ENCODE peak calls at places on chromosomes 11 and 22, in four cellular contexts. One of them, this sample, is unnamed.

GRCh38 chr11:3111919-3112690 is 53.0 kb downstream of the OSBPL5 start:
- DNase-seq in naive thymus-derived CD4-positive, alpha-beta T cell: no peak
- DNase-seq in tibial artery: no peak
- DNase-seq in stimulated activated CD4-positive, alpha-beta T cell treated with anti-CD3 and anti-CD28 coated beads, Interleukin-2, amount 100 ng/mL, for 24 hours: no peak
- DNase-seq in this sample: no peak

GRCh38 chr11:12864316-12865156 is 144.6 kb upstream of the RASSF10 start:
- DNase-seq in naive thymus-derived CD4-positive, alpha-beta T cell: no peak
- DNase-seq in stimulated activated CD4-positive, alpha-beta T cell treated with anti-CD3 and anti-CD28 coated beads, Interleukin-2, amount 100 ng/mL, for 24 hours: no peak
- DNase-seq in tibial artery: peak
- DNase-seq in this sample: no peak

GRCh38 chr11:93524868-93525267 is 18.3 kb downstream of the SMCO4 start:
- DNase-seq in stimulated activated CD4-positive, alpha-beta T cell treated with anti-CD3 and anti-CD28 coated beads, Interleukin-2, amount 100 ng/mL, for 24 hours: no peak
- DNase-seq in naive thymus-derived CD4-positive, alpha-beta T cell: no peak
- DNase-seq in tibial artery: no peak
- DNase-seq in this sample: no peak

GRCh38 chr11:71544525-71545214 is 3.5 kb upstream of the KRTAP5-9 start:
- DNase-seq in tibial artery: no peak
- DNase-seq in stimulated activated CD4-positive, alpha-beta T cell treated with anti-CD3 and anti-CD28 coated beads, Interleukin-2, amount 100 ng/mL, for 24 hours: no peak
- DNase-seq in naive thymus-derived CD4-positive, alpha-beta T cell: no peak
- DNase-seq in this sample: no peak

GRCh38 chr11:19365743-19366410 is 125.1 kb upstream of the E2F8 start:
- DNase-seq in naive thymus-derived CD4-positive, alpha-beta T cell: no peak
- DNase-seq in tibial artery: no peak
- DNase-seq in stimulated activated CD4-positive, alpha-beta T cell treated with anti-CD3 and anti-CD28 coated beads, Interleukin-2, amount 100 ng/mL, for 24 hours: no peak
- DNase-seq in this sample: no peak

GRCh38 chr22:42932857-42933782 is 76.0 kb upstream of the ARFGAP3 start:
- DNase-seq in stimulated activated CD4-positive, alpha-beta T cell treated with anti-CD3 and anti-CD28 coated beads, Interleukin-2, amount 100 ng/mL, for 24 hours: no peak
- DNase-seq in naive thymus-derived CD4-positive, alpha-beta T cell: no peak
- DNase-seq in tibial artery: no peak
- DNase-seq in this sample: peak

GRCh38 chr22:17257091-17257490 is 37.9 kb upstream of the ADA2 start:
- DNase-seq in tibial artery: no peak
- DNase-seq in stimulated activated CD4-positive, alpha-beta T cell treated with anti-CD3 and anti-CD28 coated beads, Interleukin-2, amount 100 ng/mL, for 24 hours: no peak
- DNase-seq in naive thymus-derived CD4-positive, alpha-beta T cell: no peak
- DNase-seq in this sample: no peak

GRCh38 chr22:27032121-27032761 is 374.9 kb downstream of the MIAT start:
- DNase-seq in tibial artery: peak
- DNase-seq in naive thymus-derived CD4-positive, alpha-beta T cell: no peak
- DNase-seq in stimulated activated CD4-positive, alpha-beta T cell treated with anti-CD3 and anti-CD28 coated beads, Interleukin-2, amount 100 ng/mL, for 24 hours: no peak
- DNase-seq in this sample: no peak

GRCh38 chr11:3089236-3090061 is 32.2 kb upstream of the CARS1 start:
- DNase-seq in tibial artery: peak
- DNase-seq in stimulated activated CD4-positive, alpha-beta T cell treated with anti-CD3 and anti-CD28 coated beads, Interleukin-2, amount 100 ng/mL, for 24 hours: no peak
- DNase-seq in naive thymus-derived CD4-positive, alpha-beta T cell: no peak
- DNase-seq in this sample: peak

GRCh38 chr11:104678408-104678807 is 219.9 kb downstream of the CASP12 start:
- DNase-seq in tibial artery: no peak
- DNase-seq in stimulated activated CD4-positive, alpha-beta T cell treated with anti-CD3 and anti-CD28 coated beads, Interleukin-2, amount 100 ng/mL, for 24 hours: no peak
- DNase-seq in naive thymus-derived CD4-positive, alpha-beta T cell: no peak
- DNase-seq in this sample: no peak

GRCh38 chr11:110366234-110366633 is 63.5 kb upstream of the FDX1 start:
- DNase-seq in tibial artery: no peak
- DNase-seq in stimulated activated CD4-positive, alpha-beta T cell treated with anti-CD3 and anti-CD28 coated beads, Interleukin-2, amount 100 ng/mL, for 24 hours: no peak
- DNase-seq in naive thymus-derived CD4-positive, alpha-beta T cell: no peak
- DNase-seq in this sample: peak

GRCh38 chr11:14186376-14186775 is 172.6 kb downstream of the RRAS2 start:
- DNase-seq in stimulated activated CD4-positive, alpha-beta T cell treated with anti-CD3 and anti-CD28 coated beads, Interleukin-2, amount 100 ng/mL, for 24 hours: no peak
- DNase-seq in naive thymus-derived CD4-positive, alpha-beta T cell: no peak
- DNase-seq in tibial artery: no peak
- DNase-seq in this sample: no peak

GRCh38 chr11:57637626-57638004 is 12.1 kb downstream of the YPEL4 start:
- DNase-seq in stimulated activated CD4-positive, alpha-beta T cell treated with anti-CD3 and anti-CD28 coated beads, Interleukin-2, amount 100 ng/mL, for 24 hours: no peak
- DNase-seq in naive thymus-derived CD4-positive, alpha-beta T cell: no peak
- DNase-seq in tibial artery: no peak
- DNase-seq in this sample: peak

GRCh38 chr22:36405671-36406070 is 17.9 kb upstream of the MYH9 start:
- DNase-seq in naive thymus-derived CD4-positive, alpha-beta T cell: peak
- DNase-seq in tibial artery: peak
- DNase-seq in stimulated activated CD4-positive, alpha-beta T cell treated with anti-CD3 and anti-CD28 coated beads, Interleukin-2, amount 100 ng/mL, for 24 hours: peak
- DNase-seq in this sample: peak

GRCh38 chr22:36419177-36419911 is 31.6 kb upstream of the MYH9 start:
- DNase-seq in tibial artery: no peak
- DNase-seq in naive thymus-derived CD4-positive, alpha-beta T cell: no peak
- DNase-seq in stimulated activated CD4-positive, alpha-beta T cell treated with anti-CD3 and anti-CD28 coated beads, Interleukin-2, amount 100 ng/mL, for 24 hours: no peak
- DNase-seq in this sample: no peak

GRCh38 chr11:86191874-86192273 is 52.7 kb upstream of the EED start:
- DNase-seq in naive thymus-derived CD4-positive, alpha-beta T cell: no peak
- DNase-seq in stimulated activated CD4-positive, alpha-beta T cell treated with anti-CD3 and anti-CD28 coated beads, Interleukin-2, amount 100 ng/mL, for 24 hours: no peak
- DNase-seq in tibial artery: no peak
- DNase-seq in this sample: no peak

GRCh38 chr11:106418786-106419185 is 341.3 kb downstream of the AASDHPPT start:
- DNase-seq in stimulated activated CD4-positive, alpha-beta T cell treated with anti-CD3 and anti-CD28 coated beads, Interleukin-2, amount 100 ng/mL, for 24 hours: no peak
- DNase-seq in tibial artery: no peak
- DNase-seq in naive thymus-derived CD4-positive, alpha-beta T cell: no peak
- DNase-seq in this sample: no peak

GRCh38 chr11:108593214-108593909 is at the start of gene EXPH5:
- DNase-seq in stimulated activated CD4-positive, alpha-beta T cell treated with anti-CD3 and anti-CD28 coated beads, Interleukin-2, amount 100 ng/mL, for 24 hours: peak
- DNase-seq in tibial artery: peak
- DNase-seq in naive thymus-derived CD4-positive, alpha-beta T cell: peak
- DNase-seq in this sample: peak

GRCh38 chr11:27429740-27430451 is 42.7 kb downstream of the LGR4 start:
- DNase-seq in tibial artery: no peak
- DNase-seq in stimulated activated CD4-positive, alpha-beta T cell treated with anti-CD3 and anti-CD28 coated beads, Interleukin-2, amount 100 ng/mL, for 24 hours: no peak
- DNase-seq in naive thymus-derived CD4-positive, alpha-beta T cell: no peak
- DNase-seq in this sample: no peak

GRCh38 chr22:27075028-27075678 is 417.8 kb downstream of the MIAT start:
- DNase-seq in stimulated activated CD4-positive, alpha-beta T cell treated with anti-CD3 and anti-CD28 coated beads, Interleukin-2, amount 100 ng/mL, for 24 hours: no peak
- DNase-seq in naive thymus-derived CD4-positive, alpha-beta T cell: no peak
- DNase-seq in tibial artery: no peak
- DNase-seq in this sample: no peak

GRCh38 chr22:47160781-47161520 is 398.5 kb downstream of the TBC1D22A start:
- DNase-seq in naive thymus-derived CD4-positive, alpha-beta T cell: no peak
- DNase-seq in tibial artery: peak
- DNase-seq in stimulated activated CD4-positive, alpha-beta T cell treated with anti-CD3 and anti-CD28 coated beads, Interleukin-2, amount 100 ng/mL, for 24 hours: no peak
- DNase-seq in this sample: peak

GRCh38 chr11:111819161-111820058 is 52.0 kb downstream of the ALG9 start:
- DNase-seq in tibial artery: no peak
- DNase-seq in naive thymus-derived CD4-positive, alpha-beta T cell: no peak
- DNase-seq in stimulated activated CD4-positive, alpha-beta T cell treated with anti-CD3 and anti-CD28 coated beads, Interleukin-2, amount 100 ng/mL, for 24 hours: no peak
- DNase-seq in this sample: no peak

GRCh38 chr11:129264114-129264513 is 72.0 kb upstream of the ARHGAP32 start:
- DNase-seq in naive thymus-derived CD4-positive, alpha-beta T cell: no peak
- DNase-seq in tibial artery: no peak
- DNase-seq in stimulated activated CD4-positive, alpha-beta T cell treated with anti-CD3 and anti-CD28 coated beads, Interleukin-2, amount 100 ng/mL, for 24 hours: no peak
- DNase-seq in this sample: no peak

GRCh38 chr11:18972336-18972735 is 33.1 kb upstream of the MRGPRX1 start:
- DNase-seq in tibial artery: no peak
- DNase-seq in stimulated activated CD4-positive, alpha-beta T cell treated with anti-CD3 and anti-CD28 coated beads, Interleukin-2, amount 100 ng/mL, for 24 hours: no peak
- DNase-seq in naive thymus-derived CD4-positive, alpha-beta T cell: no peak
- DNase-seq in this sample: no peak

GRCh38 chr11:97738751-97739150 is 1282.0 kb upstream of the CNTN5 start:
- DNase-seq in stimulated activated CD4-positive, alpha-beta T cell treated with anti-CD3 and anti-CD28 coated beads, Interleukin-2, amount 100 ng/mL, for 24 hours: no peak
- DNase-seq in tibial artery: no peak
- DNase-seq in naive thymus-derived CD4-positive, alpha-beta T cell: no peak
- DNase-seq in this sample: no peak

GRCh38 chr22:41913040-41913719 is 1.7 kb downstream of the SHISA8 start:
- DNase-seq in naive thymus-derived CD4-positive, alpha-beta T cell: no peak
- DNase-seq in tibial artery: no peak
- DNase-seq in stimulated activated CD4-positive, alpha-beta T cell treated with anti-CD3 and anti-CD28 coated beads, Interleukin-2, amount 100 ng/mL, for 24 hours: no peak
- DNase-seq in this sample: no peak

GRCh38 chr11:33490842-33491370 is 209.7 kb downstream of the C11orf91 start:
- DNase-seq in stimulated activated CD4-positive, alpha-beta T cell treated with anti-CD3 and anti-CD28 coated beads, Interleukin-2, amount 100 ng/mL, for 24 hours: no peak
- DNase-seq in naive thymus-derived CD4-positive, alpha-beta T cell: no peak
- DNase-seq in tibial artery: no peak
- DNase-seq in this sample: no peak

GRCh38 chr11:63573881-63574855 is 11.0 kb upstream of the PLAAT2 start:
- DNase-seq in stimulated activated CD4-positive, alpha-beta T cell treated with anti-CD3 and anti-CD28 coated beads, Interleukin-2, amount 100 ng/mL, for 24 hours: no peak
- DNase-seq in tibial artery: peak
- DNase-seq in naive thymus-derived CD4-positive, alpha-beta T cell: no peak
- DNase-seq in this sample: no peak

This sample was measured in upper lobe of right lung.